ENCODE peak calls at places on chromosomes 3 and 15, in four cellular contexts. C is AG10803, Z is brain microvascular endothelial cell, P is GM23338. I is an unnamed sample.

GRCh38 chr3:142844339-142844977 is 44.4 kb downstream of the PCOLCE2 start:
- DNase-seq in C (peak), Z (no peak), P (peak), I (peak)

GRCh38 chr15:36614016-36614415 is 34.6 kb downstream of the CDIN1 start:
- DNase-seq in C (no peak), Z (no peak), P (peak), I (no peak)

GRCh38 chr15:75731248-75732100 is 18.8 kb upstream of the CSPG4 start:
- DNase-seq in C (peak), Z (no peak), P (peak), I (peak)

GRCh38 chr15:92693922-92694331 is 38.4 kb upstream of the FAM174B start:
- DNase-seq in C (peak), Z (peak), P (peak), I (peak)

GRCh38 chr15:71780349-71780976 is 29.9 kb upstream of the NR2E3 start:
- DNase-seq in C (peak), Z (peak), P (peak), I (peak)

GRCh38 chr3:185405664-185406063 is 42.7 kb downstream of the MAP3K13 start:
- DNase-seq in C (no peak), Z (no peak), P (no peak), I (no peak)

GRCh38 chr3:139198186-139198585 is 145.6 kb upstream of the MRPS22 start:
- DNase-seq in C (no peak), Z (no peak), P (no peak), I (no peak)

GRCh38 chr3:184177331-184177731 is 2.7 kb downstream of the AP2M1 start:
- DNase-seq in C (peak), Z (peak), P (no peak), I (peak)

GRCh38 chr15:94844188-94844532 is 612.8 kb downstream of the MCTP2 start:
- DNase-seq in C (peak), Z (no peak), P (peak), I (no peak)

GRCh38 chr15:43329222-43329959 is 982 bp downstream of the LCMT2 start:
- DNase-seq in C (no peak), Z (peak), P (peak), I (no peak)

GRCh38 chr15:99537344-99537743 is 28.4 kb upstream of the MEF2A start:
- DNase-seq in C (peak), Z (peak), P (no peak), I (peak)

GRCh38 chr3:10688126-10688525 is 127.9 kb upstream of the SLC6A11 start:
- DNase-seq in C (no peak), Z (no peak), P (peak), I (no peak)

GRCh38 chr15:93124126-93124525 is 35.1 kb upstream of the RGMA start:
- DNase-seq in C (no peak), Z (no peak), P (no peak), I (no peak)

GRCh38 chr3:194224536-194224935 is 88.6 kb downstream of the HES1 start:
- DNase-seq in C (no peak), Z (no peak), P (no peak), I (peak)

GRCh38 chr3:177419904-177420601 is 222.8 kb upstream of the TBL1XR1 start:
- DNase-seq in C (peak), Z (no peak), P (no peak), I (no peak)

GRCh38 chr15:50905055-50905454 is 3.4 kb upstream of the AP4E1 start:
- DNase-seq in C (no peak), Z (no peak), P (peak), I (no peak)

GRCh38 chr15:71252036-71252898 is 137.0 kb downstream of the THSD4 start:
- DNase-seq in C (no peak), Z (peak), P (no peak), I (peak)

GRCh38 chr15:48527517-48527916 is 118.0 kb downstream of the FBN1 start:
- DNase-seq in C (no peak), Z (no peak), P (no peak), I (no peak)

GRCh38 chr3:107271787-107272387 is 105.4 kb upstream of the CCDC54 start:
- DNase-seq in C (peak), Z (no peak), P (peak), I (peak)

GRCh38 chr3:11185564-11186317 is 31.4 kb downstream of the HRH1 start:
- DNase-seq in C (peak), Z (peak), P (no peak), I (peak)

GRCh38 chr15:40441012-40441735 is 421 bp downstream of the BAHD1 start:
- DNase-seq in C (no peak), Z (no peak), P (peak), I (no peak)

GRCh38 chr3:160801386-160802118 is 45.5 kb downstream of the PPM1L start:
- DNase-seq in C (peak), Z (peak), P (no peak), I (peak)

GRCh38 chr3:197989651-197990050 is 29.6 kb downstream of the LMLN start:
- DNase-seq in C (no peak), Z (no peak), P (no peak), I (peak)

GRCh38 chr3:194800014-194800413 is 114.3 kb downstream of the FAM43A start:
- DNase-seq in C (no peak), Z (no peak), P (no peak), I (no peak)

GRCh38 chr3:157130138-157130880 is 29.6 kb downstream of the CCNL1 start:
- DNase-seq in C (peak), Z (peak), P (peak), I (peak)

GRCh38 chr15:42144841-42145375 is 11.5 kb downstream of the PLA2G4F start:
- DNase-seq in C (no peak), Z (no peak), P (no peak), I (no peak)

GRCh38 chr3:27910456-27910855 is 188.3 kb upstream of the EOMES start:
- DNase-seq in C (peak), Z (no peak), P (no peak), I (peak)

GRCh38 chr15:77543159-77543882 is 89.4 kb downstream of the LINGO1 start:
- DNase-seq in C (peak), Z (peak), P (peak), I (peak)

GRCh38 chr15:49031764-49032270 is 14.4 kb downstream of the SECISBP2L start:
- DNase-seq in C (no peak), Z (no peak), P (no peak), I (no peak)

GRCh38 chr3:16658933-16659793 is 53.9 kb upstream of the DAZL start:
- DNase-seq in C (no peak), Z (no peak), P (peak), I (no peak)

GRCh38 chr15:44654858-44655257 is 8.6 kb downstream of the SPG11 start:
- DNase-seq in C (peak), Z (no peak), P (no peak), I (peak)

GRCh38 chr3:125042725-125043406 is 12.9 kb downstream of the HEG1 start:
- DNase-seq in C (peak), Z (no peak), P (no peak), I (peak)

DNA sequence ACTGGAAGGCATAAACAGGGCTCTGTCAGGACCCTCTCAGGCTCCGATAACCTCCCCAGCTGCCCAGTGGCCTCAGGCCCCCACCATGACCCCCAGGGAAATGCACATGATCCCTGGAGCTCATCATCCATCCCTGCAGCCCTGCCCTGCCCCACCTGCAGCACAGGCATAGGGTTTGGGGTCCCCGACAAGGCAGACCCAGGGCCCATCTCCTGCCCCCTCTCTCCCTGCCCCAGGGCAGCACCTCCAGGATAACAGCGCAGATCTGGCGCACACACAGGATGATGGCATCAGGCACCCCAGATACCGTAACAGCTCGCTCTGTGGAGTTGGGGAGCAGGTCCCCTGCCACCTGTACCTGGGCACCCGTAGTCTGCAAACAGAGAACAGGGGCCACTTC is 4.5 kb downstream of the GPR62 start:
- DNase-seq in C (no peak), Z (no peak), P (no peak), I (no peak)
- H3K4me3 ChIP-seq in C (no peak), Z (no peak), P (no peak), I (no peak)

DNA sequence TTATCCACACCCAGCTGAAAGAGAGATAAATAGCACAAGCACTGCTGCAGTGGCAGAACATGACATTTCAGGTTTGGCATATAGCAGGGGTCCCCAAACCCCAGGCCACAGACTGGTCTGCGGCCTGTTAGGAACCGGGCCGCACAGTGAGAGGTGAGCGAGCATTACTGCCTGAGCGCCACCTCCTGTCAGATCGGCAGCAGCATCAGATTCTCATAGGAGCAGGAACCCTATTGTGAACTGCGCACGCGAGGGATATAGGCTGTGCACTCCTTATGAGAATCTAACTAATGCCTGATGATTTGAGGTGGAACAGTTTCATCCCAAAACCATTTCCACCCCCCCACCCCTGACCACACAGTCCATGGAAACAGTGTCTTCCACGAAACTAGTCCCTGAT is 54.6 kb downstream of the CCR4 start:
- DNase-seq in C (no peak), Z (no peak), P (peak), I (no peak)
- H3K4me3 ChIP-seq in C (no peak), Z (no peak), P (no peak), I (no peak)

GRCh38 chr15:28185148-28185895 is 86.2 kb upstream of the OCA2 start:
- DNase-seq in C (no peak), Z (no peak), P (no peak), I (no peak)

GRCh38 chr15:28192772-28193171 is 93.7 kb upstream of the OCA2 start:
- DNase-seq in C (no peak), Z (no peak), P (no peak), I (no peak)

GRCh38 chr15:28191832-28192231 is 92.7 kb upstream of the OCA2 start:
- DNase-seq in C (peak), Z (peak), P (peak), I (peak)

GRCh38 chr15:28190391-28191174 is 91.5 kb upstream of the OCA2 start:
- DNase-seq in C (no peak), Z (no peak), P (no peak), I (no peak)
- H3K4me3 ChIP-seq in C (no peak), Z (no peak), P (no peak), I (no peak)

GRCh38 chr3:48268381-48268935 is 27.6 kb downstream of the ZNF589 start:
- DNase-seq in C (no peak), Z (no peak), P (no peak), I (no peak)
- H3K4me3 ChIP-seq in C (no peak), Z (no peak), P (no peak), I (no peak)

GRCh38 chr3:115227046-115227445 is 80.0 kb upstream of the ZBTB20 start:
- DNase-seq in C (peak), Z (no peak), P (no peak), I (peak)
- H3K4me3 ChIP-seq in C (no peak), Z (no peak), P (no peak), I (no peak)

GRCh38 chr3:43760951-43761350 is 70.2 kb downstream of the ABHD5 start:
- DNase-seq in C (no peak), Z (no peak), P (no peak), I (no peak)

GRCh38 chr3:43762486-43762885 is 71.7 kb downstream of the ABHD5 start:
- DNase-seq in C (no peak), Z (no peak), P (no peak), I (no peak)

GRCh38 chr3:43758826-43759225 is 68.1 kb downstream of the ABHD5 start:
- DNase-seq in C (no peak), Z (no peak), P (peak), I (no peak)

GRCh38 chr3:43757613-43758012 is 66.9 kb downstream of the ABHD5 start:
- DNase-seq in C (no peak), Z (no peak), P (no peak), I (no peak)

GRCh38 chr3:43759297-43759782 is 68.6 kb downstream of the ABHD5 start:
- DNase-seq in C (peak), Z (peak), P (peak), I (peak)
- H3K4me3 ChIP-seq in C (no peak), Z (no peak), P (no peak), I (no peak)

GRCh38 chr3:23611737-23612295 is 193.9 kb upstream of the UBE2E1 start:
- DNase-seq in C (peak), Z (peak), P (peak), I (peak)
- H3K4me3 ChIP-seq in C (no peak), Z (no peak), P (no peak), I (peak)

DNA sequence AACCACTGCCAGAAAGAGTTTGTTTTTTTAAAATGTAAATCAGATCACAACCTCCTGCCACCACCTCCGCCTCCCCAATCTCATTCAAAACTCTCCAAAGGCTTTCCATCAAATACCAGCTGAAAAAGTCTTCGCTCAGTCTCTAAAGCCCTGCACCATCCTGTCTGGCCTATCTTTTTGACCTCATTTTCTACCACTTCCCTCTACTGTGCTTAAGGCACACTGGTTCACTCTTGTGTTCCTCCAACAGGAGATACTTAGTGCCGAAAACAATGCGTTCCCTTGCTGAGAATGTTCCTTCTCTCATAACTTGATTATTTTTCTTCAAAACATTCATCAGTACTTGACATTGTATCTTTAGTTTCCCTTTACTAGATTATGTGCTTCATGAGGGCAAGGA is 3.5 kb downstream of the BTBD1 start:
- DNase-seq in C (no peak), Z (no peak), P (no peak), I (no peak)
- H3K4me3 ChIP-seq in C (no peak), Z (no peak), P (peak), I (no peak)